ENCODE peak calls at places on chromosomes 11 and 22, in nine cellular contexts. T, E, F, H, M, G, B, P and K are unnamed samples.

GRCh38 chr22:18000441-18001039 is 23.8 kb downstream of the MICAL3 start:
- DNase-seq in M (no peak), T (no peak), P (peak; percentile 41), B (peak; percentile 69), G (peak; percentile 25), F (no peak), H (peak; percentile 9), E (peak; percentile 15), K (peak; percentile 59)

GRCh38 chr11:130051077-130051476 is 18.6 kb upstream of the APLP2 start:
- DNase-seq in T (no peak), H (no peak), E (no peak), M (no peak), P (no peak), B (no peak), F (no peak), G (peak; percentile 94), K (no peak)

GRCh38 chr11:2250041-2250440 is 20.3 kb downstream of the ASCL2 start:
- DNase-seq in F (no peak), G (no peak), T (no peak), P (no peak), H (no peak), E (no peak), B (no peak), M (no peak), K (no peak)

GRCh38 chr11:12141283-12141682 is 30.9 kb downstream of the MICAL2 start:
- DNase-seq in G (no peak), P (no peak), T (no peak), H (no peak), F (no peak), E (no peak), M (no peak), B (no peak), K (no peak)

GRCh38 chr11:72930011-72930410 is 115.8 kb downstream of the ATG16L2 start:
- DNase-seq in T (no peak), P (no peak), H (peak; percentile 29), F (no peak), G (no peak), M (no peak), B (no peak), E (no peak), K (no peak)

GRCh38 chr11:18330921-18331320 is 8.6 kb downstream of the GTF2H1 start:
- DNase-seq in P (no peak), T (no peak), B (no peak), E (no peak), F (no peak), G (no peak), M (no peak), H (no peak), K (no peak)

GRCh38 chr11:47467372-47467771 is 18.4 kb upstream of the RAPSN start:
- DNase-seq in G (no peak), T (no peak), F (no peak), M (no peak), H (peak; percentile 95), P (no peak), E (no peak), B (no peak), K (no peak)

GRCh38 chr11:118657238-118657637 is 22.2 kb downstream of the TREH start:
- DNase-seq in H (no peak), E (no peak), T (no peak), M (no peak), P (no peak), F (no peak), B (no peak), G (peak; percentile 16), K (no peak)

GRCh38 chr11:113553905-113554304 is 78.7 kb upstream of the DRD2 start:
- DNase-seq in G (peak; percentile 8), B (no peak), P (no peak), F (no peak), T (no peak), H (peak; percentile 53), E (no peak), M (no peak), K (no peak)